ENCODE peak calls at places on chromosomes 5 and 9, in six cellular contexts. L is right atrium auricular region; W is BE2C; I is naive thymus-derived CD4-positive, alpha-beta T cell; D is body of pancreas; T is adipocyte. Q is an unnamed sample. For H3K9me3, the result is how much of the 10 kb centered on the place peaks cover.

GRCh38 chr5:177546262-177546741 is 8.1 kb downstream of the FAM193B start:
- DNase-seq in I (no peak), W (no peak), D (no peak), L (peak), T (peak), Q (peak)

GRCh38 chr5:98424681-98425454 is 348.6 kb upstream of the RGMB start:
- DNase-seq in T (peak), W (no peak), D (no peak), I (no peak), L (no peak), Q (no peak)

GRCh38 chr5:118637947-118638670 is 350.2 kb downstream of the DTWD2 start:
- DNase-seq in T (no peak), D (peak), I (no peak), L (no peak), W (no peak), Q (no peak)

GRCh38 chr5:126056851-126057622 is 366.2 kb upstream of the GRAMD2B start:
- DNase-seq in I (no peak), W (no peak), T (no peak), D (no peak), L (no peak), Q (no peak)

GRCh38 chr9:72633966-72634365 is 112.6 kb downstream of the TMC1 start:
- DNase-seq in L (no peak), D (no peak), I (no peak), T (peak), W (no peak), Q (no peak)

GRCh38 chr5:125408582-125409069 is 662.2 kb upstream of the ZNF608 start:
- DNase-seq in T (peak), I (no peak), W (peak), D (no peak), L (no peak), Q (peak)

GRCh38 chr9:7848498-7848897 is 48.9 kb upstream of the DMAC1 start:
- DNase-seq in L (no peak), W (no peak), T (no peak), I (no peak), D (no peak), Q (no peak)

GRCh38 chr9:36034911-36035490 is 1.7 kb upstream of the RECK start:
- DNase-seq in I (no peak), D (no peak), T (no peak), W (no peak), L (no peak), Q (no peak)

GRCh38 chr9:109315889-109316640 is 4.8 kb downstream of the EPB41L4B start:
- DNase-seq in L (peak), I (no peak), T (no peak), W (no peak), D (peak), Q (no peak)

GRCh38 chr9:98995059-98995665 is 51.5 kb downstream of the COL15A1 start:
- DNase-seq in W (no peak), I (no peak), D (peak), T (peak), L (no peak), Q (no peak)

GRCh38 chr9:87751423-87751822 is 25.5 kb downstream of the CTSL start:
- DNase-seq in I (no peak), T (no peak), L (no peak), D (no peak), W (no peak), Q (no peak)

GRCh38 chr9:124618476-124618875 is 111.3 kb upstream of the NR5A1 start:
- DNase-seq in W (no peak), I (no peak), D (no peak), L (no peak), T (no peak), Q (no peak)

GRCh38 chr5:140169410-140169809 is 5.6 kb upstream of the CYSTM1 start:
- DNase-seq in T (peak), D (no peak), W (no peak), L (no peak), I (no peak), Q (no peak)

GRCh38 chr9:35510745-35511428 is 21.0 kb downstream of the RUSC2 start:
- DNase-seq in I (no peak), L (peak), W (no peak), D (peak), T (peak), Q (peak)

GRCh38 chr5:149583394-149583793 is 2.1 kb downstream of the ARHGEF37 start:
- DNase-seq in W (no peak), T (peak), D (peak), L (no peak), I (no peak), Q (peak)

GRCh38 chr5:180696116-180696515 is 43.7 kb downstream of the OR2Y1 start:
- DNase-seq in D (no peak), I (no peak), T (no peak), L (no peak), W (no peak), Q (no peak)

GRCh38 chr9:86491634-86492266 is 137.5 kb upstream of the TUT7 start:
- DNase-seq in W (no peak), D (no peak), L (no peak), I (no peak), T (no peak), Q (no peak)

GRCh38 chr5:59356813-59357381 is 536.6 kb downstream of the PDE4D start:
- DNase-seq in I (no peak), W (no peak), T (no peak), L (peak), D (no peak), Q (no peak)

GRCh38 chr5:71938886-71939285 is 168.4 kb upstream of the MAP1B start:
- DNase-seq in I (no peak), T (no peak), W (no peak), D (peak), L (no peak), Q (no peak)

GRCh38 chr9:21813575-21814473 is 11.4 kb downstream of the MTAP start:
- DNase-seq in I (peak), L (peak), W (peak), T (peak), D (peak), Q (peak)

GRCh38 chr5:9545959-9546851 is at the start of gene SEMA5A:
- DNase-seq in D (peak), L (no peak), W (peak), I (peak), T (peak), Q (peak)

GRCh38 chr5:177392765-177393164 is 7.7 kb downstream of the PFN3 start:
- DNase-seq in W (no peak), T (no peak), L (no peak), D (no peak), I (no peak), Q (no peak)

GRCh38 chr5:159049844-159050318 is 49.8 kb downstream of the EBF1 start:
- DNase-seq in W (no peak), T (peak), D (no peak), L (no peak), I (no peak), Q (no peak)

GRCh38 chr5:112643339-112643971 is 94.2 kb upstream of the APC start:
- DNase-seq in T (no peak), D (peak), I (no peak), L (no peak), W (no peak), Q (no peak)

DNA sequence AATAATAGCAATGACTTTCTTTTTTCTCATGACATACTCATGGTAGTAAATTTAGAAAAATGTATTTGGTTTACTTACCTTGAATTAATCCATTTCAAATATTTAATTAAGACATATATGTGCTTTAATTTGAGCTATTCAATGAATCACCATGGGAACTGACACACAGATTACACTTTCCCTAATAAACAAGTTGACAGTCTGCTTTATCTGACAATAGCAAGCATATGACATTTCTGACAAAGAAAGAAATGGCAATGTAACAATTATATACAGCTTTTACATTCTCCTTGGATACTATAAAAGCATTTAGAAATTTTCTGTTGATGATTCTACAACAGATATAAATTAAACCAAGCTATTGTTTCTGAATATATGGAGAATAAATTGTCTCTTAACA is 382.5 kb downstream of the CYLC2 start:
- DNase-seq in W (no peak), T (no peak), D (no peak), L (no peak), I (no peak), Q (no peak)
- H3K9me3 ChIP-seq in W (under half), T (under half), D (under half), L (under half), I (under half), Q (under half)

GRCh38 chr9:91946825-91947224 is 3.2 kb downstream of the ROR2 start:
- DNase-seq in I (no peak), T (no peak), L (no peak), W (no peak), D (no peak), Q (no peak)

GRCh38 chr9:91944711-91945110 is 5.3 kb downstream of the ROR2 start:
- DNase-seq in W (no peak), T (no peak), I (no peak), D (no peak), L (no peak), Q (no peak)

GRCh38 chr9:91946196-91946595 is 3.8 kb downstream of the ROR2 start:
- DNase-seq in W (no peak), T (no peak), I (no peak), L (no peak), D (no peak), Q (no peak)

GRCh38 chr9:91943876-91944470 is 6.1 kb downstream of the ROR2 start:
- DNase-seq in L (no peak), D (no peak), T (no peak), W (no peak), I (no peak), Q (no peak)

GRCh38 chr9:91945277-91946074 is 4.6 kb downstream of the ROR2 start:
- DNase-seq in I (no peak), W (no peak), L (no peak), T (peak), D (peak), Q (peak)
- H3K4me3 ChIP-seq in I (no peak), W (no peak), L (peak), T (peak), D (no peak), Q (no peak)

GRCh38 chr5:2737273-2738155 is 14.0 kb downstream of the IRX2 start:
- DNase-seq in T (no peak), I (no peak), L (no peak), W (no peak), D (no peak), Q (no peak)
- H3K9me3 ChIP-seq in T (under half), I (under half), L (under half), W (under half), D (under half), Q (under half)

GRCh38 chr9:136341769-136342168 is 14.4 kb downstream of the GPSM1 start:
- DNase-seq in L (no peak), W (no peak), D (no peak), I (no peak), T (no peak), Q (no peak)

GRCh38 chr9:136343884-136344269 is 16.5 kb downstream of the GPSM1 start:
- DNase-seq in T (no peak), D (no peak), I (no peak), L (no peak), W (no peak), Q (no peak)

GRCh38 chr9:136341042-136341655 is 13.8 kb downstream of the GPSM1 start:
- DNase-seq in I (no peak), L (peak), W (no peak), T (no peak), D (peak), Q (no peak)

GRCh38 chr9:136343121-136343883 is 16.0 kb downstream of the GPSM1 start:
- DNase-seq in W (no peak), D (peak), T (no peak), I (no peak), L (no peak), Q (no peak)

GRCh38 chr9:136342191-136343120 is 15.1 kb downstream of the GPSM1 start:
- DNase-seq in D (peak), L (peak), W (peak), I (peak), T (peak), Q (peak)
- H3K4me3 ChIP-seq in D (peak), L (peak), W (peak), I (no peak), T (no peak), Q (peak)

GRCh38 chr5:33167541-33167940 is 273.2 kb upstream of the TARS1 start:
- DNase-seq in D (no peak), I (no peak), L (no peak), T (peak), W (no peak), Q (no peak)
- H3K9me3 ChIP-seq in D (under half), I (under half), L (under half), T (under half), W (under half), Q (under half)

DNA sequence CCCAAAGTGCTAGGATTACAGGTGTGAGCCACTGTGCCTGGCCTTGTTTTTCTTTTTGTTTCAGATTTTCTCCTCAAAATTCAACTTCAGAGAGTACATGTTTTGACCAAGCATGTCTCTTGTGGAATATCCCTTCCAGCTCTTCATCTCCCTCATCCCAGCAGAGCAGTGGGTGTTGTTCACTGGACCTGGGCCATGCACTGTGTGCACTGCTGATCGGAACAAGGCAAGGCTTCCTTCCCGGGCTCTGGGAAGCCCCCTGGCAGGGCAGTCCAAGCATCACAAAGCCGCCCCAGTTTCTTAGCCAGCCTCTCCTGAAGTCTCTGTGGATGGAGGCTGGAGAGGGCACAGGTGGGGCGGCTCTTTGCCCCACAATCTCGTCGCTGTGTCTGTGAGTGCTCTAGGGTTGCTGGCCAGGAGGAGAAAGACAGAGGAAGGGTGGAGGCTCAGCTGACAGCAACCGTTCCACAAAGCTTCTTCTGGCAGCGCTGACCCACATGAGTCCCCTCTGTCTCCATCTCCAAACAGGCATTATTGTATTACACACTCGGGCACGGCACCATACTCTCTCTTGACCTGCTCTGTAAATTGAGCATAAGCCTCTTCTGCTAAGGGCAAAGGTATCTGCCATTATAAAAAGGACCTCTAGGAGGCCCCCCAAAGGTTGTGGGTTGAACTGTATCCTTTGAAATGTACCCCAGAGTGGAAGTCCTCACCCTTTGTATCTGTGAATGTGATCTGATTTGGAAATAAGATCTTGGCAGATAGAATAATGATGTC is 89.6 kb downstream of the TARS1 start:
- DNase-seq in W (no peak), D (no peak), T (no peak), I (no peak), L (no peak), Q (no peak)
- H3K4me3 ChIP-seq in W (no peak), D (no peak), T (no peak), I (no peak), L (no peak), Q (no peak)

GRCh38 chr9:130858734-130859705 is 24.0 kb downstream of the ABL1 start:
- DNase-seq in T (no peak), D (no peak), I (no peak), W (no peak), L (no peak), Q (peak)

GRCh38 chr9:130862747-130863146 is 27.7 kb downstream of the ABL1 start:
- DNase-seq in D (no peak), L (no peak), T (no peak), W (no peak), I (no peak), Q (no peak)

GRCh38 chr9:130862217-130862616 is 27.2 kb downstream of the ABL1 start:
- DNase-seq in L (no peak), D (no peak), T (no peak), W (no peak), I (no peak), Q (no peak)

GRCh38 chr9:130860458-130861316 is 25.6 kb downstream of the ABL1 start:
- DNase-seq in L (peak), I (no peak), T (peak), W (no peak), D (peak), Q (peak)

GRCh38 chr9:130861372-130862180 is 26.5 kb downstream of the ABL1 start:
- DNase-seq in I (no peak), L (no peak), T (no peak), W (no peak), D (no peak), Q (no peak)
- H3K9me3 ChIP-seq in I (under half), L (under half), T (under half), W (under half), D (under half), Q (under half)

GRCh38 chr9:14316574-14317304 is 2.8 kb upstream of the NFIB start:
- DNase-seq in L (no peak), D (no peak), W (no peak), T (no peak), I (no peak), Q (peak)

GRCh38 chr9:14320272-14321245 is 6.6 kb upstream of the NFIB start:
- DNase-seq in L (no peak), I (no peak), T (peak), D (peak), W (peak), Q (no peak)

GRCh38 chr9:14321517-14322125 is 7.7 kb upstream of the NFIB start:
- DNase-seq in W (no peak), I (no peak), D (no peak), L (no peak), T (peak), Q (no peak)

GRCh38 chr9:14317667-14318255 is 3.8 kb upstream of the NFIB start:
- DNase-seq in W (no peak), D (no peak), L (no peak), T (no peak), I (no peak), Q (no peak)

DNA sequence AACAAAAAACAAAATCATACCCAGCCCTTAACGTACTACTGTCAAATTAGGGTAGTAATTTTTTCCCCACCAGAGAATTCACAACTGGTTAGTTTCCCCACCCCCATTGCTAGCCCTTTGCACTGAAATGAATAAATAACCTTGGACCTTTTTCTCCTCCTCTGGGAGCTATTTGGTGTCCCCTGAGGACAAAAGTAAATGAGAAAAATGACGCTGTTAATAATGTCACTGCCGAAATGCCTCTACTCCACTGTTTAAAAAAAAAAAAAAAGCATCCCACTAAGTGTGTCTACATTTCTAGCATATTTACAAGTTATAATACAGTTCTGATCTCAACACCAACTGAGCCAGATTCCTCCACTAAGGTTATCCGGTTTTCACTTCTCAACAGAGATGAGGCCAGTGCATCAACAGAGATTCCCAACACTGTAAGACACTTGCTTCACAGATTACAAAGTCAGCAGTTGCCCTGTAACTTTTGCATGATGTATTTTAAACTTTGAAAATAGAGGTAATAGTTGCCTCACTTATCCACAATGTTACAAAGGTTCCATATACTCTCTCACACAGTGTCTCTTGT is 5.1 kb upstream of the NFIB start:
- DNase-seq in T (no peak), I (no peak), L (no peak), D (no peak), W (no peak), Q (no peak)
- H3K4me3 ChIP-seq in T (peak), I (no peak), L (peak), D (no peak), W (peak), Q (no peak)

GRCh38 chr5:141328231-141328630 is 2.1 kb upstream of the PCDHGA1 start:
- DNase-seq in L (no peak), I (no peak), D (no peak), W (no peak), T (no peak), Q (no peak)
- H3K9me3 ChIP-seq in L (under half), I (under half), D (under half), W (under half), T (under half), Q (under half)

Q was measured in uterus.